ENCODE peak calls at places on chromosomes 4 and X, in seven cellular contexts. G, H, C, Y, J, E and D are unnamed samples.

GRCh38 chrX:10677490-10677889 is 57.1 kb upstream of the MID1 start:
- DNase-seq in Y (no peak), C (no peak), G (no peak), J (peak; percentile 77), H (no peak), E (no peak), D (no peak)

GRCh38 chrX:123830309-123830708 is 29.5 kb upstream of the XIAP start:
- DNase-seq in E (no peak), H (no peak), C (peak; percentile 75), Y (no peak), J (no peak), G (no peak), D (no peak)

GRCh38 chrX:12174358-12174757 is 36.1 kb downstream of the FRMPD4 start:
- DNase-seq in Y (no peak), J (no peak), C (no peak), G (no peak), H (no peak), E (no peak), D (no peak)

GRCh38 chrX:124256209-124256608 is 76.3 kb upstream of the TEX13D start:
- DNase-seq in C (no peak), J (peak; percentile 71), Y (no peak), G (no peak), E (no peak), H (no peak), D (no peak)

GRCh38 chrX:83819304-83819703 is 41.6 kb upstream of the CYLC1 start:
- DNase-seq in J (no peak), G (no peak), H (no peak), C (no peak), Y (no peak), E (no peak), D (no peak)

GRCh38 chr4:1209821-1210220 is 37.4 kb upstream of the SPON2 start:
- DNase-seq in Y (no peak), C (peak; percentile 66), E (peak; percentile 77), H (peak; percentile 85), J (peak; percentile 94), G (no peak), D (peak; percentile 94)

GRCh38 chrX:44344194-44344593 is 722 bp upstream of the EFHC2 start:
- DNase-seq in H (no peak), Y (no peak), E (no peak), C (peak; percentile 38), G (no peak), J (no peak), D (no peak)

GRCh38 chr4:122831515-122832196 is 5.0 kb downstream of the FGF2 start:
- DNase-seq in G (no peak), C (no peak), E (no peak), H (no peak), J (no peak), Y (no peak), D (no peak)

GRCh38 chr4:71472946-71473345 is 134.1 kb downstream of the SLC4A4 start:
- DNase-seq in C (no peak), H (no peak), G (no peak), E (no peak), J (no peak), Y (no peak), D (no peak)

GRCh38 chr4:145530662-145531061 is 49.0 kb downstream of the SMAD1 start:
- DNase-seq in Y (no peak), J (no peak), C (no peak), H (no peak), E (no peak), G (no peak), D (no peak)

GRCh38 chr4:98522062-98522461 is 136.3 kb downstream of the TSPAN5 start:
- DNase-seq in C (no peak), H (no peak), G (no peak), J (no peak), E (no peak), Y (no peak), D (no peak)

GRCh38 chrX:49250578-49250977 is 13.9 kb downstream of the FOXP3 start:
- DNase-seq in G (no peak), C (no peak), E (no peak), H (no peak), Y (no peak), J (no peak), D (no peak)

GRCh38 chrX:43971966-43972961 is 926 bp downstream of the NDP start:
- DNase-seq in C (no peak), H (no peak), G (no peak), E (no peak), J (no peak), Y (no peak), D (no peak)

GRCh38 chr4:32010221-32010620 is 1290.1 kb downstream of the PCDH7 start:
- DNase-seq in H (no peak), E (no peak), G (no peak), Y (no peak), C (no peak), J (no peak), D (no peak)

GRCh38 chr4:82515705-82516104 is 46.1 kb downstream of the TMEM150C start:
- DNase-seq in G (no peak), J (no peak), E (no peak), Y (no peak), C (no peak), H (no peak), D (no peak)

GRCh38 chr4:88533937-88534750 is 10.6 kb upstream of the PYURF start:
- DNase-seq in E (no peak), Y (no peak), C (no peak), H (no peak), J (no peak), G (no peak), D (no peak)

GRCh38 chr4:155572106-155572703 is 94.4 kb upstream of the GUCY1A1 start:
- DNase-seq in E (no peak), G (no peak), J (no peak), C (no peak), H (no peak), Y (no peak), D (no peak)

GRCh38 chr4:335515-335914 is 2.1 kb upstream of the ZNF141 start:
- DNase-seq in C (no peak), G (no peak), E (no peak), Y (no peak), J (no peak), H (no peak), D (no peak)

DNA sequence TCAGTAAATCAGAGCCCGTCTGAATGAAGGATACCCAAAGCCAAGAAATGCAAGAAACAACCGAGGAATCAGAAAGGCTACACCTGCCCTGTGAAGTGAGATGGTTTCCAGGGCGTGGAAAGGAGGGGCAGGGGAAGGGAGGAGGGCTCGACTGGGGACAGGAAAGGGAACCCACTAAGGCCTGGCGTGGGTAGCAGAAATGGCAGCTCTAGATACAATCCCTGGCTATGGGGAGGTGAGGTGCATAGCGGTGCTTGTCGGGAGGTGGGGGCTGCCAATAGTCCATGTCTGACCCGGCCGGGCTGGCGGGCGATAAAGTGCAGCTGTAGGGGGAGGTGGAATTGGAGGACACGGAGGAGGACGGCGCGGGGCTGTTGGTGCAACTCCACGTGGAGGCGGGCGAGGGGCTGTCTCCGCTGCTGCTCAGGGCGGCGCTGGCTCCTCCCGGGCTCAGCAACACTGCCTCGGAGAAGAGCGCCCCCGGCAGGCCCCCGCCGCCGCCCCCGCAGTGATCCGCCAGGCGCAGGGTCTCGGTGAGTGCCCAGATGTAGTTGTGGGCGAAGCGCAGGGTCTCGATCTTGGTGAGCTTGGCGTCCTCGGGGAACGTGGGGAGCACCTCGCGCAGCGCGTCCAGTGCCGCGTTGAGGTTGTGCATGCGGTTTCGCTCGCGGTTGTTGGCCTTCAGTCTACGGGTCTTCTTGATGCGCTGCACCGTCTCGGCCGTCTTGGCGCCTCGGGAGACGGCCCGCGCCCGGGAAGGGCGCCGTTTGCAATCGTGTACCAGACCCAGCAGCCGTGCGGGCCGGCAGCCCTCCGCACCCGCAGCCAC is 1.3 kb downstream of the NEUROG2 start:
- DNase-seq in E (peak; percentile 64), J (no peak), C (no peak), H (no peak), Y (no peak), G (no peak), D (no peak)
- H3K4me3 ChIP-seq in E (peak overlapping the region; percentile 56), J (no peak overlapping the region), C (peak overlapping the region; percentile 38), H (peak overlapping the region; percentile 64), Y (peak overlapping the region; percentile 47), G (peak overlapping the region; percentile 50), D (peak overlapping the region; percentile 57)

GRCh38 chr4:102553982-102554381 is 52.8 kb downstream of the NFKB1 start:
- DNase-seq in H (no peak), G (no peak), E (no peak), C (no peak), J (no peak), Y (no peak), D (no peak)

GRCh38 chr4:102554482-102554881 is 53.3 kb downstream of the NFKB1 start:
- DNase-seq in Y (no peak), C (peak; percentile 14), J (peak; percentile 72), E (no peak), H (no peak), G (no peak), D (no peak)

GRCh38 chr4:102552781-102553180 is 51.6 kb downstream of the NFKB1 start:
- DNase-seq in G (no peak), J (no peak), H (no peak), E (no peak), Y (no peak), C (no peak), D (no peak)

GRCh38 chr4:102554988-102555387 is 53.8 kb downstream of the NFKB1 start:
- DNase-seq in Y (no peak), G (no peak), C (no peak), E (no peak), J (no peak), H (no peak), D (no peak)

DNA sequence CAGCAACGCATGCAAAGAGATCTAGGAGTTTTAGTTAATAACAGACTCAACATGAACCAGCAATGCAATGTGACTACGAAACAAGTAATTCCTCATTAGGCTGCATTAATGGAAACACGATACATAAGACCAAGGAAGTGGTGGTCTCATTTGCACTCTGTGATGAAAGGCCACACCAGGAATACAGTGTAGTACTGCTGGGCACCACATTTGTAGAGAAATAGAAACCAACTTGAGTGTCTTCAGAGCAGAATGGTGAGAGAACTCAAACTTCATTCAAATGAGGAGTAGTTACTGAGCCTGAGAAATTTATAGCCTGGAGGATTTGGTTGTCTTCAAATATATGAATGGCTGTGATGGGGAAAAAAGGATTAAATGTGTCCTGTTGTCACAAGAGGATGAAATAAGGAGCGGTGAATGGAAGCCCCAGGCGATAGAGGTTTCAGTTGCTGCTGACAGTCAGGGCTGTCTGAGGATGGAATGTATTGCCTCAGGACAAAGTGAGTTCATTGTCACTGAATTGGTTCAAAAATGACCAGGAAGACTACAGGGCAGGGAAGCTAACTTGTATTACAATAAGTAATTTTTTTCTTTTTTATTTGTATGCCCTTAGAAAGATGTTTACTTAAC is 50.9 kb downstream of the NFKB1 start:
- DNase-seq in C (no peak), E (no peak), Y (no peak), G (no peak), H (no peak), J (no peak), D (no peak)
- H3K4me1 ChIP-seq in C (peaks cover 16% of the 10 kb centered on the region), E (peaks cover 23% of the 10 kb centered on the region), Y (peaks cover 20% of the 10 kb centered on the region), G (no peaks in the 10 kb centered on the region), H (peaks cover 6% of the 10 kb centered on the region), J (peaks cover 27% of the 10 kb centered on the region), D (peaks cover 34% of the 10 kb centered on the region)

GRCh38 chrX:75155830-75156525 is at the start of gene ABCB7:
- DNase-seq in E (peak; percentile 75), G (no peak), H (peak; percentile 74), J (peak; percentile 69), Y (no peak), C (peak; percentile 68), D (no peak)
- TF ChIP-seq POLR2AphosphoS5 in E (peak; percentile 86), G (no peak), H (no peak), J (peak; percentile 52), Y (peak; percentile 73), C (peak; percentile 41), D (peak; percentile 40)

GRCh38 chrX:136768469-136769084 is 12.2 kb downstream of the ARHGEF6 start:
- DNase-seq in Y (no peak), H (no peak), G (no peak), C (peak; percentile 37), J (peak; percentile 73), E (peak; percentile 20), D (no peak)
- H3K4me3 ChIP-seq in Y (peak overlapping the region; percentile 65), H (no peak overlapping the region), G (no peak overlapping the region), C (no peak overlapping the region), J (no peak overlapping the region), E (no peak overlapping the region), D (no peak overlapping the region)